ENCODE peak calls at places on chromosomes 3 and 15, in five cellular contexts. B is GM23248, G is fibroblast of lung, I is neural progenitor cell, Y is colonic mucosa. X is an unnamed sample.

GRCh38 chr3:49495016-49495415 is 24.9 kb downstream of the DAG1 start:
- DNase-seq in Y (no peak), I (no peak), B (no peak), G (no peak), X (no peak)

GRCh38 chr3:140186421-140186920 is 251.5 kb downstream of the CLSTN2 start:
- DNase-seq in Y (peak), B (peak), I (no peak), G (peak), X (peak)

GRCh38 chr3:10459954-10460754 is 45.2 kb downstream of the ATP2B2 start:
- DNase-seq in I (peak), Y (peak), G (peak), B (peak), X (peak)

GRCh38 chr3:53730565-53730964 is 115.7 kb downstream of the CHDH start:
- DNase-seq in I (no peak), B (peak), G (no peak), Y (no peak), X (no peak)

GRCh38 chr3:64109438-64109837 is 86.1 kb upstream of the PSMD6 start:
- DNase-seq in Y (peak), B (no peak), I (peak), G (no peak), X (peak)

GRCh38 chr15:49331951-49332350 is 91.1 kb upstream of the FGF7 start:
- DNase-seq in Y (no peak), G (no peak), B (peak), I (no peak), X (no peak)

GRCh38 chr3:24533557-24534193 is 39.0 kb upstream of the THRB start:
- DNase-seq in I (no peak), G (no peak), Y (no peak), B (no peak), X (no peak)

GRCh38 chr15:55224892-55225291 is 28.2 kb upstream of the RSL24D1 start:
- DNase-seq in I (no peak), Y (no peak), B (no peak), G (no peak), X (peak)

GRCh38 chr3:53774414-53774813 is 71.8 kb downstream of the CHDH start:
- DNase-seq in G (no peak), Y (no peak), I (no peak), B (no peak), X (no peak)

GRCh38 chr3:197847866-197848401 is 56.9 kb downstream of the LRCH3 start:
- DNase-seq in G (peak), Y (peak), I (no peak), B (peak), X (no peak)

GRCh38 chr3:29100292-29100691 is 180.6 kb upstream of the RBMS3 start:
- DNase-seq in Y (no peak), I (no peak), B (peak), G (no peak), X (no peak)

GRCh38 chr3:125236331-125236903 is 23.9 kb upstream of the SLC12A8 start:
- DNase-seq in I (peak), G (peak), Y (no peak), B (peak), X (no peak)

GRCh38 chr3:145175626-145176025 is 985.4 kb downstream of the PLOD2 start:
- DNase-seq in Y (no peak), B (no peak), I (no peak), G (peak), X (no peak)

GRCh38 chr3:45981321-45982038 is 14.1 kb downstream of the FYCO1 start:
- DNase-seq in B (peak), G (peak), I (no peak), Y (no peak), X (no peak)

GRCh38 chr3:46695177-46695961 is 1.9 kb upstream of the ALS2CL start:
- DNase-seq in I (peak), Y (peak), B (peak), G (no peak), X (no peak)

GRCh38 chr3:66938338-66938963 is 59.7 kb upstream of the KBTBD8 start:
- DNase-seq in Y (peak), G (peak), I (peak), B (peak), X (peak)

GRCh38 chr3:188742755-188743549 is 428.8 kb upstream of the TPRG1 start:
- DNase-seq in B (no peak), G (no peak), I (no peak), Y (no peak), X (no peak)

GRCh38 chr15:61155741-61156700 is 73.1 kb downstream of the RORA start:
- DNase-seq in B (peak), I (no peak), Y (no peak), G (peak), X (peak)

GRCh38 chr3:198061119-198062067 is 101.4 kb downstream of the LMLN start:
- DNase-seq in I (no peak), G (no peak), Y (no peak), B (no peak), X (no peak)

GRCh38 chr3:129166579-129167332 is 5.9 kb upstream of the ISY1 start:
- DNase-seq in G (no peak), B (no peak), I (no peak), Y (no peak), X (no peak)

GRCh38 chr15:57463360-57463759 is 87.1 kb downstream of the CGNL1 start:
- DNase-seq in G (no peak), B (no peak), I (no peak), Y (no peak), X (no peak)
- H3K9ac ChIP-seq in G (no peak), B (no peak), I (no peak), Y (no peak), X (no peak)

DNA sequence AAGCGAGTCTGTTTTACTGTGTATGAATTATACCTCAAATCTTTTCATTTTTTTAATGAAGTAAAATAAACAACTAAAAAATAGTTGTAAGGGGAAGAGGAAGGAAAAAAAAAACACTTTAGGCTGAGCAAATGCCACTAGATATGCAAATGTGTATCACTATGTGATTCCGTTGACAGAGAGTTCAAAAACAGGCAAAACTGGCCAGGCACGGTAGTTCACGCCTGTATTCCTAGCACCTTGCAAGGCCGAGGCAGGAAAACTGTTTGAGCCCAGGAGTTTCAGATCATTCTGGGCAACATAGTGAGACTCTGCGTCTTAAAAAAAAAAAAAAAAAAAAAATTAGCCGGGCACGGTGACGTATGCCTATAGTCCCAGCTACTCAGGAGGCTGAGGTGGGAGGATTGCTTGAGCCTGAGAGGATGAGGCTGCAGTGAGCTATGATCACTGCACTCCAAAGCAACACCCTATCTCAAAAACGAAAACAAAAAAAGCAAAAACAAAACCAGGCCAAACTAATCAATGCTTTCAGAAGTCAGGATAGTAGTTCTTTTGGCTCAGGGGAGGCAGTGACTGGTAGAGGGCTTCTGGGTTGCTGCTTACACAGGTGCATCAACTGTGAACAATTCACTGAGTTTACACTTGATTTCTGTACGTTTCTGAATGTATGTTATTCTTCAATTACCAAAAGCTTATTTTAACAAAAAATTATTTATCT is 7.4 kb downstream of the PRC1 start:
- DNase-seq in G (no peak), Y (no peak), I (no peak), B (no peak), X (no peak)
- H3K9ac ChIP-seq in G (no peak), Y (peak), I (no peak), B (no peak), X (no peak)

DNA sequence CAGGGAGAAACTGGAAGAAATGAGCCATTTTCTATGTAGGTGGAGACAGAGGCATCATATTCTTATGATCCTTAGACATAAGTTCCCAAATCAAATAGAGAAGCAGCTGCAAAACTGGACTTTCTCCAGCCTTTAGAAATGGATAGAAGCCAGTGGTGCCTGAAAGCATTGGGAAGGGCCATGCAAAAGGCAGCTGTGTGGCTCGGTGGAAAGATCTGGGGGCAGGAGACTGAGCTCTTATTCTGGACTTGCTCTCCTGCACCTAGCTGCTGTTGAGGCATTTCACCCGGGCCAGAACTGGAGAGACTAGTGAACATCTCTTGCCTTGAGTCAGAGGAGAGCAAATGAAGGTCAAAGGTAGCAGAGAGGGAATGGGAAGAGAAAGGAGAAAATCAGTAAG is 73.1 kb downstream of the TFG start:
- DNase-seq in I (no peak), B (peak), Y (no peak), G (peak), X (no peak)
- H3K9ac ChIP-seq in I (no peak), B (peak), Y (no peak), G (no peak), X (no peak)

GRCh38 chr15:75646112-75646943 is 1.4 kb upstream of the SNX33 start:
- DNase-seq in Y (no peak), G (no peak), I (no peak), B (no peak), X (no peak)
- H3K9ac ChIP-seq in Y (peak), G (peak), I (no peak), B (peak), X (peak)

DNA sequence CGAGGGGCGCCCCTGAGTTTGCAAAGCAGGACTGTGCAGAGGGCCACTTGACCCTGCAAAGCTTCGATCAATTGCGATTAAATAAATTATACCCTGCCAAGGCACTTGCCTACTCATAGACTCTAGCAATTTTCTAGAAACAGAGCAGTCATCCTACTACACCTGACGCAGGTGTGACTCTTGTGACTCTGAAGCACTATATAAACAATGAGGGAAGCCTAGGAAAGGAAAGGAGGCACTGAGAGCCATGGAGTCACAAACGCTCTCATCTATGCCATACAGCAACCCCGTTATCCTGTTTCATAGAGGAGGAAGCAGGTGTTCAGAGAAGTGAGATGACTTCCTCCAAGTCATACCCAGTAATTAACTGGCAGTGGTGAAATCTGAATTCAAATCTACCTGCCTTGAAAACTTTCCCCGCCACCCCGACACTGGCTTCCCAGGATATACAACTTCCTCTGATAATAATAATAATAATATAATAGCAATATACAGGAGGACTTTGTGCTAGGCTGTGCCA is 14.4 kb downstream of the ARHGEF3 start:
- DNase-seq in Y (no peak), G (no peak), B (no peak), I (no peak), X (no peak)
- H3K9ac ChIP-seq in Y (no peak), G (no peak), B (no peak), I (no peak), X (no peak)